ENCODE peak calls at places on chromosomes 11 and 22, in four cellular contexts. One of them, this sample, is unnamed.
A peak's percentile ranks its signal among the peaks of the same experiment; 100 is the strongest.

GRCh38 chr22:43441751-43442150 is 29.9 kb downstream of the MPPED1 start:
- DNase-seq in breast epithelium: peak; percentile 47
- DNase-seq in activated CD4-positive, alpha-beta T cell treated with anti-CD3 and anti-CD28 coated beads, Interleukin-2, amount 10 ng/mL, durations not matched to agents 7 days and 5 days: no peak
- DNase-seq in GM19239: no peak
- DNase-seq in this sample: no peak

GRCh38 chr22:41288245-41288946 is 2.4 kb upstream of the RANGAP1 start:
- DNase-seq in breast epithelium: no peak
- DNase-seq in activated CD4-positive, alpha-beta T cell treated with anti-CD3 and anti-CD28 coated beads, Interleukin-2, amount 10 ng/mL, durations not matched to agents 7 days and 5 days: no peak
- DNase-seq in GM19239: no peak
- DNase-seq in this sample: no peak

GRCh38 chr22:19429950-19430889 is 1.3 kb downstream of the HIRA start:
- DNase-seq in breast epithelium: no peak
- DNase-seq in activated CD4-positive, alpha-beta T cell treated with anti-CD3 and anti-CD28 coated beads, Interleukin-2, amount 10 ng/mL, durations not matched to agents 7 days and 5 days: peak; percentile 67
- DNase-seq in GM19239: peak; percentile 15
- DNase-seq in this sample: peak; percentile 15

GRCh38 chr22:19143967-19144400 is 467 bp downstream of the ESS2 start:
- DNase-seq in breast epithelium: no peak
- DNase-seq in activated CD4-positive, alpha-beta T cell treated with anti-CD3 and anti-CD28 coated beads, Interleukin-2, amount 10 ng/mL, durations not matched to agents 7 days and 5 days: peak; percentile 55
- DNase-seq in GM19239: no peak
- DNase-seq in this sample: no peak

GRCh38 chr11:77515063-77515462 is 41.2 kb upstream of the PAK1 start:
- DNase-seq in breast epithelium: no peak
- DNase-seq in activated CD4-positive, alpha-beta T cell treated with anti-CD3 and anti-CD28 coated beads, Interleukin-2, amount 10 ng/mL, durations not matched to agents 7 days and 5 days: no peak
- DNase-seq in GM19239: no peak
- DNase-seq in this sample: no peak

GRCh38 chr11:95764267-95764898 is 25.2 kb downstream of the FAM76B start:
- DNase-seq in breast epithelium: no peak
- DNase-seq in activated CD4-positive, alpha-beta T cell treated with anti-CD3 and anti-CD28 coated beads, Interleukin-2, amount 10 ng/mL, durations not matched to agents 7 days and 5 days: no peak
- DNase-seq in GM19239: peak; percentile 23
- DNase-seq in this sample: no peak

GRCh38 chr11:118068945-118069612 is 7.8 kb upstream of the TMPRSS4 start:
- DNase-seq in breast epithelium: no peak
- DNase-seq in activated CD4-positive, alpha-beta T cell treated with anti-CD3 and anti-CD28 coated beads, Interleukin-2, amount 10 ng/mL, durations not matched to agents 7 days and 5 days: no peak
- DNase-seq in GM19239: no peak
- DNase-seq in this sample: no peak

GRCh38 chr11:56750190-56750589 is 1.7 kb upstream of the OR9G4 start:
- DNase-seq in breast epithelium: no peak
- DNase-seq in activated CD4-positive, alpha-beta T cell treated with anti-CD3 and anti-CD28 coated beads, Interleukin-2, amount 10 ng/mL, durations not matched to agents 7 days and 5 days: no peak
- DNase-seq in GM19239: no peak
- DNase-seq in this sample: no peak

GRCh38 chr11:106482920-106483761 is 405.7 kb downstream of the AASDHPPT start:
- DNase-seq in breast epithelium: no peak
- DNase-seq in activated CD4-positive, alpha-beta T cell treated with anti-CD3 and anti-CD28 coated beads, Interleukin-2, amount 10 ng/mL, durations not matched to agents 7 days and 5 days: no peak
- DNase-seq in GM19239: no peak
- DNase-seq in this sample: no peak

GRCh38 chr11:10454902-10455631 is at the start of gene AMPD3:
- DNase-seq in breast epithelium: no peak
- DNase-seq in activated CD4-positive, alpha-beta T cell treated with anti-CD3 and anti-CD28 coated beads, Interleukin-2, amount 10 ng/mL, durations not matched to agents 7 days and 5 days: no peak
- DNase-seq in GM19239: peak; percentile 34
- DNase-seq in this sample: no peak

GRCh38 chr22:44380716-44381500 is 68.2 kb upstream of the SHISAL1 start:
- DNase-seq in breast epithelium: no peak
- DNase-seq in activated CD4-positive, alpha-beta T cell treated with anti-CD3 and anti-CD28 coated beads, Interleukin-2, amount 10 ng/mL, durations not matched to agents 7 days and 5 days: no peak
- DNase-seq in GM19239: no peak
- DNase-seq in this sample: no peak

GRCh38 chr22:19708323-19709011 is 5.8 kb upstream of the SEPTIN5 start:
- DNase-seq in breast epithelium: no peak
- DNase-seq in activated CD4-positive, alpha-beta T cell treated with anti-CD3 and anti-CD28 coated beads, Interleukin-2, amount 10 ng/mL, durations not matched to agents 7 days and 5 days: no peak
- DNase-seq in GM19239: no peak
- DNase-seq in this sample: no peak

GRCh38 chr11:131837562-131837961 is 467.1 kb downstream of the NTM start:
- DNase-seq in breast epithelium: no peak
- DNase-seq in activated CD4-positive, alpha-beta T cell treated with anti-CD3 and anti-CD28 coated beads, Interleukin-2, amount 10 ng/mL, durations not matched to agents 7 days and 5 days: no peak
- DNase-seq in GM19239: no peak
- DNase-seq in this sample: no peak

GRCh38 chr11:44868455-44869421 is 81.9 kb downstream of the TP53I11 start:
- DNase-seq in breast epithelium: no peak
- DNase-seq in activated CD4-positive, alpha-beta T cell treated with anti-CD3 and anti-CD28 coated beads, Interleukin-2, amount 10 ng/mL, durations not matched to agents 7 days and 5 days: no peak
- DNase-seq in GM19239: no peak
- DNase-seq in this sample: no peak

GRCh38 chr11:64094463-64095223 is 58.9 kb downstream of the FLRT1 start:
- DNase-seq in breast epithelium: no peak
- DNase-seq in activated CD4-positive, alpha-beta T cell treated with anti-CD3 and anti-CD28 coated beads, Interleukin-2, amount 10 ng/mL, durations not matched to agents 7 days and 5 days: no peak
- DNase-seq in GM19239: no peak
- DNase-seq in this sample: no peak

GRCh38 chr11:19664896-19665548 is 47.6 kb upstream of the NAV2 start:
- DNase-seq in breast epithelium: no peak
- DNase-seq in activated CD4-positive, alpha-beta T cell treated with anti-CD3 and anti-CD28 coated beads, Interleukin-2, amount 10 ng/mL, durations not matched to agents 7 days and 5 days: no peak
- DNase-seq in GM19239: no peak
- DNase-seq in this sample: no peak

GRCh38 chr11:96391698-96392307 is 2.0 kb downstream of the JRKL start:
- DNase-seq in breast epithelium: no peak
- DNase-seq in activated CD4-positive, alpha-beta T cell treated with anti-CD3 and anti-CD28 coated beads, Interleukin-2, amount 10 ng/mL, durations not matched to agents 7 days and 5 days: no peak
- DNase-seq in GM19239: no peak
- DNase-seq in this sample: no peak

GRCh38 chr11:117020287-117020686 is 77.9 kb downstream of the SIK3 start:
- DNase-seq in breast epithelium: no peak
- DNase-seq in activated CD4-positive, alpha-beta T cell treated with anti-CD3 and anti-CD28 coated beads, Interleukin-2, amount 10 ng/mL, durations not matched to agents 7 days and 5 days: no peak
- DNase-seq in GM19239: no peak
- DNase-seq in this sample: no peak

GRCh38 chr11:117623831-117624271 is 173.2 kb downstream of the DSCAML1 start:
- DNase-seq in breast epithelium: no peak
- DNase-seq in activated CD4-positive, alpha-beta T cell treated with anti-CD3 and anti-CD28 coated beads, Interleukin-2, amount 10 ng/mL, durations not matched to agents 7 days and 5 days: no peak
- DNase-seq in GM19239: no peak
- DNase-seq in this sample: no peak

GRCh38 chr11:12512826-12513395 is 135.5 kb downstream of the PARVA start:
- DNase-seq in breast epithelium: no peak
- DNase-seq in activated CD4-positive, alpha-beta T cell treated with anti-CD3 and anti-CD28 coated beads, Interleukin-2, amount 10 ng/mL, durations not matched to agents 7 days and 5 days: no peak
- DNase-seq in GM19239: no peak
- DNase-seq in this sample: no peak

GRCh38 chr11:67250059-67251043 is 15.9 kb upstream of the GRK2 start:
- DNase-seq in breast epithelium: no peak
- DNase-seq in activated CD4-positive, alpha-beta T cell treated with anti-CD3 and anti-CD28 coated beads, Interleukin-2, amount 10 ng/mL, durations not matched to agents 7 days and 5 days: no peak
- DNase-seq in GM19239: no peak
- DNase-seq in this sample: no peak

GRCh38 chr22:37485714-37486223 is 415 bp downstream of the MFNG start:
- DNase-seq in breast epithelium: no peak
- DNase-seq in activated CD4-positive, alpha-beta T cell treated with anti-CD3 and anti-CD28 coated beads, Interleukin-2, amount 10 ng/mL, durations not matched to agents 7 days and 5 days: peak; percentile 17
- DNase-seq in GM19239: no peak
- DNase-seq in this sample: no peak

GRCh38 chr11:14981507-14981906 is 9.4 kb upstream of the CALCA start:
- DNase-seq in breast epithelium: no peak
- DNase-seq in activated CD4-positive, alpha-beta T cell treated with anti-CD3 and anti-CD28 coated beads, Interleukin-2, amount 10 ng/mL, durations not matched to agents 7 days and 5 days: no peak
- DNase-seq in GM19239: no peak
- DNase-seq in this sample: no peak

GRCh38 chr11:57131080-57131790 is 50.5 kb upstream of the LRRC55 start:
- DNase-seq in breast epithelium: no peak
- DNase-seq in activated CD4-positive, alpha-beta T cell treated with anti-CD3 and anti-CD28 coated beads, Interleukin-2, amount 10 ng/mL, durations not matched to agents 7 days and 5 days: no peak
- DNase-seq in GM19239: no peak
- DNase-seq in this sample: no peak

GRCh38 chr22:35348026-35348590 is 32.8 kb upstream of the HMOX1 start:
- DNase-seq in breast epithelium: no peak
- DNase-seq in activated CD4-positive, alpha-beta T cell treated with anti-CD3 and anti-CD28 coated beads, Interleukin-2, amount 10 ng/mL, durations not matched to agents 7 days and 5 days: no peak
- DNase-seq in GM19239: no peak
- DNase-seq in this sample: no peak

GRCh38 chr11:44149651-44150050 is 54.2 kb downstream of the EXT2 start:
- DNase-seq in breast epithelium: no peak
- DNase-seq in activated CD4-positive, alpha-beta T cell treated with anti-CD3 and anti-CD28 coated beads, Interleukin-2, amount 10 ng/mL, durations not matched to agents 7 days and 5 days: no peak
- DNase-seq in GM19239: no peak
- DNase-seq in this sample: no peak

GRCh38 chr11:77381749-77382693 is 80.5 kb upstream of the GDPD4 start:
- DNase-seq in breast epithelium: no peak
- DNase-seq in activated CD4-positive, alpha-beta T cell treated with anti-CD3 and anti-CD28 coated beads, Interleukin-2, amount 10 ng/mL, durations not matched to agents 7 days and 5 days: no peak
- DNase-seq in GM19239: no peak
- DNase-seq in this sample: no peak

GRCh38 chr11:4639931-4640330 is 2.7 kb downstream of the OR51D1 start:
- DNase-seq in breast epithelium: no peak
- DNase-seq in activated CD4-positive, alpha-beta T cell treated with anti-CD3 and anti-CD28 coated beads, Interleukin-2, amount 10 ng/mL, durations not matched to agents 7 days and 5 days: no peak
- DNase-seq in GM19239: no peak
- DNase-seq in this sample: no peak

GRCh38 chr22:19713650-19714319 is 518 bp upstream of the SEPTIN5 start:
- DNase-seq in breast epithelium: no peak
- DNase-seq in activated CD4-positive, alpha-beta T cell treated with anti-CD3 and anti-CD28 coated beads, Interleukin-2, amount 10 ng/mL, durations not matched to agents 7 days and 5 days: no peak
- DNase-seq in GM19239: no peak
- DNase-seq in this sample: no peak

GRCh38 chr11:113725883-113726405 is 19.8 kb upstream of the TMPRSS5 start:
- DNase-seq in breast epithelium: no peak
- DNase-seq in activated CD4-positive, alpha-beta T cell treated with anti-CD3 and anti-CD28 coated beads, Interleukin-2, amount 10 ng/mL, durations not matched to agents 7 days and 5 days: no peak
- DNase-seq in GM19239: no peak
- DNase-seq in this sample: no peak

GRCh38 chr11:3890014-3890413 is 34.5 kb downstream of the STIM1 start:
- DNase-seq in breast epithelium: no peak
- DNase-seq in activated CD4-positive, alpha-beta T cell treated with anti-CD3 and anti-CD28 coated beads, Interleukin-2, amount 10 ng/mL, durations not matched to agents 7 days and 5 days: no peak
- DNase-seq in GM19239: no peak
- DNase-seq in this sample: no peak

GRCh38 chr22:26995222-26995621 is 337.8 kb downstream of the MIAT start:
- DNase-seq in breast epithelium: no peak
- DNase-seq in activated CD4-positive, alpha-beta T cell treated with anti-CD3 and anti-CD28 coated beads, Interleukin-2, amount 10 ng/mL, durations not matched to agents 7 days and 5 days: no peak
- DNase-seq in GM19239: no peak
- DNase-seq in this sample: no peak

GRCh38 chr11:95231881-95232605 is 1.0 kb upstream of the SESN3 start:
- DNase-seq in breast epithelium: peak; percentile 61
- DNase-seq in activated CD4-positive, alpha-beta T cell treated with anti-CD3 and anti-CD28 coated beads, Interleukin-2, amount 10 ng/mL, durations not matched to agents 7 days and 5 days: peak; percentile 71
- DNase-seq in GM19239: no peak
- DNase-seq in this sample: peak; percentile 54

GRCh38 chr22:33476716-33477115 is 418.5 kb upstream of the SYN3 start:
- DNase-seq in breast epithelium: no peak
- DNase-seq in activated CD4-positive, alpha-beta T cell treated with anti-CD3 and anti-CD28 coated beads, Interleukin-2, amount 10 ng/mL, durations not matched to agents 7 days and 5 days: no peak
- DNase-seq in GM19239: no peak
- DNase-seq in this sample: no peak

GRCh38 chr22:26298605-26299310 is 129.5 kb downstream of the SEZ6L start:
- DNase-seq in breast epithelium: no peak
- DNase-seq in activated CD4-positive, alpha-beta T cell treated with anti-CD3 and anti-CD28 coated beads, Interleukin-2, amount 10 ng/mL, durations not matched to agents 7 days and 5 days: no peak
- DNase-seq in GM19239: no peak
- DNase-seq in this sample: no peak

GRCh38 chr11:1229471-1230120 is 6.7 kb downstream of the MUC5B start:
- DNase-seq in breast epithelium: no peak
- DNase-seq in activated CD4-positive, alpha-beta T cell treated with anti-CD3 and anti-CD28 coated beads, Interleukin-2, amount 10 ng/mL, durations not matched to agents 7 days and 5 days: no peak
- DNase-seq in GM19239: no peak
- DNase-seq in this sample: no peak

GRCh38 chr11:104324276-104324675 is 160.3 kb upstream of the PDGFD start:
- DNase-seq in breast epithelium: no peak
- DNase-seq in activated CD4-positive, alpha-beta T cell treated with anti-CD3 and anti-CD28 coated beads, Interleukin-2, amount 10 ng/mL, durations not matched to agents 7 days and 5 days: no peak
- DNase-seq in GM19239: no peak
- DNase-seq in this sample: no peak

GRCh38 chr22:46175631-46176030 is 25.3 kb downstream of the PPARA start:
- DNase-seq in breast epithelium: no peak
- DNase-seq in activated CD4-positive, alpha-beta T cell treated with anti-CD3 and anti-CD28 coated beads, Interleukin-2, amount 10 ng/mL, durations not matched to agents 7 days and 5 days: no peak
- DNase-seq in GM19239: no peak
- DNase-seq in this sample: no peak